ENCODE peak calls at places on chromosomes 4 and X, in five cellular contexts. K, M, E, B and Y are unnamed samples.

GRCh38 chrX:41441934-41442823 is 5.0 kb upstream of the NYX start:
- DNase-seq in K (peak; percentile 34), M (peak; percentile 85), E (peak; percentile 47), B (no peak), Y (no peak)

GRCh38 chrX:11351375-11352295 is 58.4 kb downstream of the AMELX start:
- DNase-seq in K (peak; percentile 85), M (no peak), E (peak; percentile 64), B (peak; percentile 78), Y (no peak)

GRCh38 chrX:154540897-154541535 is 5.6 kb downstream of the G6PD start:
- DNase-seq in K (no peak), M (no peak), E (no peak), B (no peak), Y (no peak)

GRCh38 chr4:175054980-175055379 is 136.8 kb downstream of the ADAM29 start:
- DNase-seq in K (no peak), M (no peak), E (no peak), B (no peak), Y (no peak)

GRCh38 chrX:12446342-12447075 is 308.2 kb downstream of the FRMPD4 start:
- DNase-seq in K (peak; percentile 19), M (no peak), E (no peak), B (no peak), Y (no peak)

GRCh38 chrX:139559383-139560042 is 29.0 kb downstream of the F9 start:
- DNase-seq in K (peak; percentile 16), M (peak; percentile 30), E (peak; percentile 69), B (peak; percentile 66), Y (peak; percentile 25)

GRCh38 chr4:74111990-74112389 is 13.0 kb upstream of the CXCL2 start:
- DNase-seq in K (peak; percentile 85), M (no peak), E (no peak), B (no peak), Y (no peak)

GRCh38 chr4:140133576-140133975 is 20.4 kb downstream of the MAML3 start:
- DNase-seq in K (no peak), M (no peak), E (no peak), B (no peak), Y (no peak)

GRCh38 chrX:107826286-107827136 is 845 bp downstream of the MID2 start:
- DNase-seq in K (peak; percentile 31), M (peak; percentile 31), E (no peak), B (no peak), Y (no peak)

GRCh38 chr4:53905281-53905934 is 159.0 kb downstream of the CHIC2 start:
- DNase-seq in K (no peak), M (no peak), E (no peak), B (no peak), Y (no peak)

GRCh38 chr4:185249105-185249504 is 39.7 kb downstream of the SNX25 start:
- DNase-seq in K (no peak), M (no peak), E (no peak), B (no peak), Y (no peak)

GRCh38 chrX:37608156-37608555 is 36.7 kb downstream of the LANCL3 start:
- DNase-seq in K (no peak), M (no peak), E (no peak), B (no peak), Y (no peak)

GRCh38 chrX:104330966-104331365 is 76.2 kb upstream of the ESX1 start:
- DNase-seq in K (peak; percentile 21), M (no peak), E (no peak), B (no peak), Y (no peak)

GRCh38 chrX:72498782-72499181 is 73.9 kb downstream of the HDAC8 start:
- DNase-seq in K (no peak), M (no peak), E (no peak), B (no peak), Y (no peak)

GRCh38 chr4:38804654-38805295 is at the start of gene TLR1:
- DNase-seq in K (peak; percentile 14), M (no peak), E (peak; percentile 59), B (peak; percentile 60), Y (peak; percentile 63)

GRCh38 chrX:111568356-111568755 is 56.9 kb downstream of the SERTM2 start:
- DNase-seq in K (peak; percentile 1), M (no peak), E (no peak), B (no peak), Y (no peak)

GRCh38 chrX:56563231-56564116 is at the start of gene UBQLN2:
- DNase-seq in K (peak; percentile 62), M (peak; percentile 56), E (peak; percentile 43), B (peak; percentile 57), Y (no peak)

GRCh38 chr4:80459918-80460473 is 124.5 kb downstream of the CFAP299 start:
- DNase-seq in K (no peak), M (no peak), E (no peak), B (no peak), Y (no peak)